ENCODE peak calls at places on chromosomes 6 and 20, in five cellular contexts. One of them, this sample, is unnamed.

GRCh38 chr6:73695619-73696421 is at the start of gene CD109:
- DNase-seq in HepG2: peak
- DNase-seq in transverse colon: peak
- DNase-seq in A549: peak
- DNase-seq in K562: no peak
- DNase-seq in this sample: no peak

GRCh38 chr6:10725046-10725445 is 2.2 kb downstream of the TMEM14C start:
- DNase-seq in A549: no peak
- DNase-seq in HepG2: no peak
- DNase-seq in K562: peak
- DNase-seq in transverse colon: no peak
- DNase-seq in this sample: no peak

GRCh38 chr6:47371139-47371874 is 61.6 kb upstream of the TNFRSF21 start:
- DNase-seq in HepG2: no peak
- DNase-seq in A549: no peak
- DNase-seq in transverse colon: no peak
- DNase-seq in K562: no peak
- DNase-seq in this sample: no peak

GRCh38 chr6:149410557-149410956 is 10.5 kb downstream of the SUMO4 start:
- DNase-seq in K562: no peak
- DNase-seq in A549: no peak
- DNase-seq in transverse colon: no peak
- DNase-seq in HepG2: no peak
- DNase-seq in this sample: no peak

GRCh38 chr6:84166395-84166794 is 61.0 kb downstream of the CEP162 start:
- DNase-seq in transverse colon: no peak
- DNase-seq in A549: no peak
- DNase-seq in K562: no peak
- DNase-seq in HepG2: no peak
- DNase-seq in this sample: no peak

GRCh38 chr6:95686272-95686671 is 108.9 kb downstream of the MANEA start:
- DNase-seq in A549: no peak
- DNase-seq in HepG2: no peak
- DNase-seq in K562: no peak
- DNase-seq in transverse colon: no peak
- DNase-seq in this sample: no peak

GRCh38 chr20:48645666-48646065 is 182.1 kb downstream of the PREX1 start:
- DNase-seq in HepG2: no peak
- DNase-seq in A549: no peak
- DNase-seq in K562: no peak
- DNase-seq in transverse colon: no peak
- DNase-seq in this sample: no peak

GRCh38 chr6:1609662-1610496 is at the start of gene FOXC1:
- DNase-seq in A549: peak
- DNase-seq in HepG2: peak
- DNase-seq in K562: no peak
- DNase-seq in transverse colon: peak
- DNase-seq in this sample: peak

GRCh38 chr6:105815657-105816555 is 270.2 kb upstream of the PRDM1 start:
- DNase-seq in A549: no peak
- DNase-seq in transverse colon: no peak
- DNase-seq in HepG2: no peak
- DNase-seq in K562: no peak
- DNase-seq in this sample: no peak

GRCh38 chr6:42045538-42046460 is 4.5 kb upstream of the TAF8 start:
- DNase-seq in K562: peak
- DNase-seq in HepG2: no peak
- DNase-seq in A549: peak
- DNase-seq in transverse colon: peak
- DNase-seq in this sample: peak

GRCh38 chr6:166236586-166236985 is 68.9 kb upstream of the TBXT start:
- DNase-seq in transverse colon: no peak
- DNase-seq in HepG2: no peak
- DNase-seq in A549: no peak
- DNase-seq in K562: no peak
- DNase-seq in this sample: no peak

GRCh38 chr6:51330971-51331370 is 512.3 kb downstream of the TFAP2B start:
- DNase-seq in transverse colon: no peak
- DNase-seq in HepG2: no peak
- DNase-seq in A549: no peak
- DNase-seq in K562: no peak
- DNase-seq in this sample: no peak

GRCh38 chr20:49747707-49748524 is 34.2 kb upstream of the B4GALT5 start:
- DNase-seq in A549: peak
- DNase-seq in transverse colon: peak
- DNase-seq in K562: peak
- DNase-seq in HepG2: peak
- DNase-seq in this sample: peak

GRCh38 chr6:150269857-150270223 is 99.0 kb upstream of the IYD start:
- DNase-seq in A549: peak
- DNase-seq in HepG2: peak
- DNase-seq in transverse colon: no peak
- DNase-seq in K562: peak
- DNase-seq in this sample: no peak

GRCh38 chr20:40860487-40860902 is 168.1 kb upstream of the TOP1 start:
- DNase-seq in K562: no peak
- DNase-seq in A549: no peak
- DNase-seq in transverse colon: no peak
- DNase-seq in HepG2: no peak
- DNase-seq in this sample: no peak

GRCh38 chr6:132512638-132513632 is at the start of gene STX7:
- DNase-seq in transverse colon: peak
- DNase-seq in A549: peak
- DNase-seq in HepG2: peak
- DNase-seq in K562: peak
- DNase-seq in this sample: peak
- TF ChIP-seq EP300 in transverse colon: no peak
- TF ChIP-seq EP300 in A549: no peak
- TF ChIP-seq EP300 in HepG2: no peak
- TF ChIP-seq EP300 in K562: peak
- TF ChIP-seq EP300 in this sample: no peak

GRCh38 chr6:13511913-13512717 is 24.7 kb upstream of the GFOD1 start:
- DNase-seq in A549: no peak
- DNase-seq in K562: no peak
- DNase-seq in HepG2: no peak
- DNase-seq in transverse colon: peak
- DNase-seq in this sample: no peak

GRCh38 chr6:13507306-13507855 is 20.0 kb upstream of the GFOD1 start:
- DNase-seq in A549: no peak
- DNase-seq in K562: no peak
- DNase-seq in transverse colon: no peak
- DNase-seq in HepG2: no peak
- DNase-seq in this sample: no peak

GRCh38 chr6:13512900-13513299 is 25.5 kb upstream of the GFOD1 start:
- DNase-seq in K562: no peak
- DNase-seq in HepG2: no peak
- DNase-seq in transverse colon: no peak
- DNase-seq in A549: no peak
- DNase-seq in this sample: no peak

GRCh38 chr6:13505345-13505734 is 17.9 kb upstream of the GFOD1 start:
- DNase-seq in HepG2: peak
- DNase-seq in transverse colon: no peak
- DNase-seq in A549: no peak
- DNase-seq in K562: no peak
- DNase-seq in this sample: no peak

DNA sequence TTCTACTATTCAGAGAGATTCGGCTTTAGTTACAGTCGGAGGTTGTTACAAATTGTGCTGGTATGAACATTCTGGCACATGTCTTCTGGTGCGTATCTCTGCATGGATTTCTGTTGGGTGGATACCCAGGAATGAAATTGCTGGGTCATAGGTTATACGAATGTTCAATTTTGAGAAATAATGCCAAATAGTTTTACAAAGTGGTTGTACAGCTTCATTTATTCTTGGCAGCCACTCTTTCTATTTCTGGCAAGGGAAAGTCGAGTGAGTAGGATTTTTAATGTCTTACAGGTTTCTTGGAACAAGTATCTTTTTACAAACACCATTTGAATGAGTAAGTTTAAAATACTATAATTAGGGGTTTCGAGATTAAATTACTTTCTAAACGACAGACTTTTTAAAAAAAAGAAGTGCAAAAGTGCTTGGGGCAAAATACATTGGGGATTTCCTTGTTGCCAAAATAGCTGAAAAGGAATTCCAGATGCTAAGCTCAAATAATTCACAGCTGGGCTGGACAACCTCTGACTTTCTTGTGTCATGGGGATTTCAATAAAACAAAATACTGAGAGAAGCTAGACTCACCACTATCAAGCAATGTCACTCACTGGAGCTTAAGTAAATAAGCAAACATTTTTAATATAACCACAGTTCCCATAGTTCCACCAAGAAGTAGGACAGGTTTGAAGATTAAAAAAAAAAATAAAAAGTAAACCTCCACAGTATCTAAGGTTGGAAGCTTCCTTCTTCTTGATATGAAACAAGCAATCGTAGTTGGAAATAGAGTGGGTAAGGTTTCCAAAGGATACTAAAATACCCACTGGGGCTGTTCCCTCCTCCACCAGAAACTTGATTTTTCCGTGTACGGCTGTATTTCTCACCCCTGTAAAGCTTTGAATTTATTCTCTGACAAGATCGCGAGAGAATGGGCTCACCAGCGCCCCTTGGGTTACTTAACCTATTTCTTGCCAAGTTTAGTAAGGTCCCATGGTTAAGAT is 21.6 kb upstream of the GFOD1 start:
- DNase-seq in HepG2: no peak
- DNase-seq in transverse colon: no peak
- DNase-seq in A549: no peak
- DNase-seq in K562: no peak
- DNase-seq in this sample: no peak
- TF ChIP-seq CTCF in HepG2: no peak
- TF ChIP-seq CTCF in transverse colon: no peak
- TF ChIP-seq CTCF in A549: no peak
- TF ChIP-seq CTCF in K562: no peak
- TF ChIP-seq CTCF in this sample: no peak

DNA sequence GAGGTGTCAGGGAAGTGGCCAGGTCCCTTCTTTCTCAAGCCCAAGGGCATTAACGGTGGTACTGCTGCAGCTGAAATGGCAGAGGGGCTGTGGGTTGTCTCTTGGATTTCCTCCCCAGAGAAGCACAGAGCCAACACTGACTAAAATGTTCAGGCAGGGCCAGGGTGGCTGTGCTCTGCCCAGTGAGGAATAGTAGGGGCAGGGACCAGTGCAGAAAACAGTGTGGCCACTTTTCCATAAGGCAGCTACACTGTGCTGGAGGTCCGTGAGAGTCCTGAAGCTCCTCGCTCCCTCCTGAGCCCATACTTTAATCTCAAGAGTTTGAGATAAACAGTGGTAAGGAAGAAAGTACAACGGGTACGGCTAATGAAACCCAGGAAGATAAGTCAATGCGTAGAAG is 4.5 kb downstream of the LPA start:
- DNase-seq in A549: no peak
- DNase-seq in transverse colon: no peak
- DNase-seq in K562: no peak
- DNase-seq in HepG2: no peak
- DNase-seq in this sample: no peak
- TF ChIP-seq EP300 in A549: no peak
- TF ChIP-seq EP300 in transverse colon: no peak
- TF ChIP-seq EP300 in K562: no peak
- TF ChIP-seq EP300 in HepG2: no peak
- TF ChIP-seq EP300 in this sample: no peak

DNA sequence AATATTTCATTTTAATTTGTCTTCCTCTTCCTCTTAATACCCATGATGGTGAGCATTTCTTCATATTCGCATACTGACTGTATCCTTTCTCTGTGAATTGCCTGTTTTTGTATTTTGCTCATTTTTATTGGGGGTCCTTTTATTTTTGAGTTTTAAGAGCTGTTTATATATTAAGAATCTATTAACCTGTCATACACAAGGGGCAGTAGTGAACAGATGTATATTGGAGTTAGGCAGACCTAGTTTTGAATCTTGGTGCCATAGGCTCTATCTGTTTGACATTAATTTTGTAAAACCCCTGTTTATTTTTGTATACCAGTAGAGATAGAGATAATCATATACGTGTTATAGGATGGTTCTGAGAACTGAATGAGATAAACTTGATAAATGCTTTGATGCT is 3.1 kb upstream of the WFDC5 start:
- DNase-seq in transverse colon: no peak
- DNase-seq in A549: no peak
- DNase-seq in HepG2: no peak
- DNase-seq in K562: no peak
- DNase-seq in this sample: no peak
- TF ChIP-seq CTCF in transverse colon: no peak
- TF ChIP-seq CTCF in A549: no peak
- TF ChIP-seq CTCF in HepG2: no peak
- TF ChIP-seq CTCF in K562: no peak
- TF ChIP-seq CTCF in this sample: no peak

GRCh38 chr6:14966902-14967711 is 278.8 kb upstream of the JARID2 start:
- DNase-seq in K562: peak
- DNase-seq in A549: no peak
- DNase-seq in HepG2: no peak
- DNase-seq in transverse colon: no peak
- DNase-seq in this sample: no peak

GRCh38 chr6:14964486-14964885 is 281.4 kb upstream of the JARID2 start:
- DNase-seq in A549: no peak
- DNase-seq in transverse colon: no peak
- DNase-seq in HepG2: no peak
- DNase-seq in K562: no peak
- DNase-seq in this sample: no peak

GRCh38 chr6:14966111-14966901 is 279.6 kb upstream of the JARID2 start:
- DNase-seq in A549: no peak
- DNase-seq in K562: no peak
- DNase-seq in transverse colon: no peak
- DNase-seq in HepG2: no peak
- DNase-seq in this sample: no peak

GRCh38 chr6:14964901-14965300 is 281.0 kb upstream of the JARID2 start:
- DNase-seq in HepG2: no peak
- DNase-seq in transverse colon: no peak
- DNase-seq in K562: no peak
- DNase-seq in A549: no peak
- DNase-seq in this sample: no peak

DNA sequence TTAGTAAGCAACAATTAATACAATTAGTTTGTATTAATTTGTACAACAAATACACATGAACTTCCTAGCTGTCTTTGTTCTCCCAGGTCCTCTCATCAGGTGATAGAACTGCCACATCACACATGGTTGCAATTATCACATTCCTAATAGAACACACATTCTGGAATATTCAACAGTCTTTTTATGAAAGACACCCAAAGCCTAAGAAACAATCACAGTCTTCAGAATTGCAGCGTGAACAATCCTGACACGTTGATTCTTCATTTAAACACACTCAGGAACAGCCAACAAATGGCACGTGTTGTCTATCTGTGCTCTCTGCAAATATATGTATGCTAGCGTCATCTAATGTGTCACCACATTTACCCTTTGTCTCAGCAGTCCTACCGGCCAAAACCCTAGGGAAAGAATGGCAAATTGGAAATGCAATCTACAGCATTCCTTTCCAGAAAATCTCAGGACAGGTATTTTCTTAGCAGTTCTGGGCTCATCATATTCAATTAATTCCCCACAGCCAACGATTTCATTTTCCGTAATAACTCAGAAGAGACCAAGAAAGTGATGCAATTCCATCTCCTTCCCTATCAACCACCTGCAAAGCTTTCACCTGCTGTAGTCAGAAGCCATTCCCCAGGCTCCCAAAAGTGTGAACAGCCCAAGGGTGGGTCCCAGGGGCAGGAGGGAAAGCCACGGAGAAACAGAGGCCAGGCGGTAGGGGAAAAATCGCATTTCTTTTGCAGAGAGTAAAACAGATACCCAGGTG is 280.3 kb upstream of the JARID2 start:
- DNase-seq in A549: no peak
- DNase-seq in transverse colon: no peak
- DNase-seq in HepG2: no peak
- DNase-seq in K562: no peak
- DNase-seq in this sample: no peak
- TF ChIP-seq EP300 in A549: no peak
- TF ChIP-seq EP300 in transverse colon: no peak
- TF ChIP-seq EP300 in HepG2: no peak
- TF ChIP-seq EP300 in K562: no peak
- TF ChIP-seq EP300 in this sample: no peak

This sample was measured in ovary.